ENCODE peak calls at places on chromosomes 12 and 14, in four cellular contexts. X is progenitor cell of endocrine pancreas; E is activated effector memory CD4-positive, alpha-beta T cell treated with Interleukin-2 at 50 U/mL for 16 hours; W is stimulated activated CD8-positive, alpha-beta memory T cell treated with anti-CD3 and anti-CD28 coated beads, Interleukin-12 subunit alpha, Interleukin-12 subunit beta, amount 100 ng/mL, for 4 hours. K is an unnamed sample.
A peak's percentile ranks its signal among the peaks of the same experiment; 100 is the strongest.

GRCh38 chr14:104824353-104824997 is 23.6 kb downstream of the ZBTB42 start:
- DNase-seq in W (no peak), E (no peak), X (no peak), K (no peak)

GRCh38 chr14:101475468-101476257 is 85.6 kb upstream of the DIO3 start:
- DNase-seq in X (no peak), W (no peak), E (no peak), K (no peak)

GRCh38 chr14:99821519-99822165 is 28.4 kb downstream of the EML1 start:
- DNase-seq in E (no peak), W (no peak), X (no peak), K (no peak)

GRCh38 chr12:132282950-132283771 is 46.2 kb downstream of the GALNT9 start:
- DNase-seq in X (no peak), E (no peak), W (no peak), K (no peak)

GRCh38 chr14:93430889-93431670 is at the start of gene UNC79:
- DNase-seq in X (peak; percentile 54), E (no peak), W (no peak), K (no peak)

GRCh38 chr14:64880382-64881121 is 845 bp upstream of the SPTB start:
- DNase-seq in X (peak; percentile 31), W (peak; percentile 37), E (peak; percentile 55), K (peak; percentile 46)

GRCh38 chr12:79400481-79400880 is 290.3 kb downstream of the PAWR start:
- DNase-seq in X (no peak), E (no peak), W (no peak), K (no peak)

GRCh38 chr12:94832780-94833760 is 170.4 kb downstream of the NDUFA12 start:
- DNase-seq in X (no peak), E (no peak), W (no peak), K (no peak)

GRCh38 chr12:118337194-118337838 is 35.4 kb downstream of the TAOK3 start:
- DNase-seq in X (no peak), W (no peak), E (no peak), K (no peak)

GRCh38 chr12:76878045-76878898 is 547 bp downstream of the CSRP2 start:
- DNase-seq in X (peak; percentile 48), E (no peak), W (no peak), K (peak; percentile 36)

GRCh38 chr12:33304176-33304575 is 135.4 kb downstream of the SYT10 start:
- DNase-seq in E (no peak), X (no peak), W (no peak), K (no peak)

GRCh38 chr12:111858186-111858585 is 16.2 kb downstream of the MAPKAPK5 start:
- DNase-seq in W (no peak), E (no peak), X (no peak), K (no peak)

GRCh38 chr12:75870878-75871277 is 160.7 kb downstream of the PHLDA1 start:
- DNase-seq in E (no peak), X (no peak), W (no peak), K (no peak)

GRCh38 chr14:24080888-24081738 is 9.8 kb downstream of the CPNE6 start:
- DNase-seq in X (peak; percentile 29), E (peak; percentile 66), W (peak; percentile 49), K (peak; percentile 53)

GRCh38 chr12:124771462-124772361 is 92.0 kb downstream of the SCARB1 start:
- DNase-seq in W (peak; percentile 59), E (peak; percentile 64), X (peak; percentile 89), K (peak; percentile 89)

GRCh38 chr14:106107703-106108102 is 581.3 kb downstream of the TMEM121 start:
- DNase-seq in E (no peak), X (no peak), W (no peak), K (no peak)

GRCh38 chr12:29207120-29207519 is 58.0 kb downstream of the FAR2 start:
- DNase-seq in E (no peak), X (no peak), W (no peak), K (no peak)

GRCh38 chr14:80477388-80478160 is 266.3 kb upstream of the DIO2 start:
- DNase-seq in E (no peak), W (no peak), X (no peak), K (no peak)